ENCODE peak calls at places on chromosomes 1 and 21, in nine cellular contexts. T is activated CD8-positive, alpha-beta memory T cell treated with anti-CD3 and anti-CD28 coated beads, Interleukin-2, amount 50 U/mL, for 48 hours; A is T-helper 17 cell; P is NCI-H1436; I is retina; U is testis; L is stimulated activated CD4-positive, alpha-beta T cell treated with anti-CD3 and anti-CD28 coated beads, Interleukin-4, amount 100 ng/mL, for 4 hours; W is T follicular helper cell; N is AG10803. K is an unnamed sample.

GRCh38 chr21:36747114-36747814 is 48.3 kb downstream of the SIM2 start:
- DNase-seq in W (no peak), A (no peak), T (no peak), L (no peak), I (peak; percentile 53), U (no peak), P (no peak), N (no peak), K (no peak)

GRCh38 chr21:45698493-45698947 is 55.0 kb downstream of the PCBP3 start:
- DNase-seq in L (peak; percentile 12), I (no peak), P (no peak), W (no peak), T (no peak), A (no peak), U (peak; percentile 59), N (peak; percentile 94), K (no peak)

GRCh38 chr1:197779921-197780320 is 4.6 kb upstream of the DENND1B start:
- DNase-seq in W (no peak), N (no peak), I (no peak), U (no peak), P (no peak), L (no peak), A (no peak), T (no peak), K (no peak)

GRCh38 chr1:211735208-211736170 is 60.1 kb upstream of the NEK2 start:
- DNase-seq in W (no peak), L (no peak), U (peak; percentile 90), I (no peak), A (no peak), P (no peak), N (peak; percentile 78), T (no peak), K (no peak)

GRCh38 chr1:85201340-85202091 is 700 bp upstream of the SYDE2 start:
- DNase-seq in A (peak; percentile 61), I (peak; percentile 87), P (no peak), N (peak; percentile 66), L (peak; percentile 68), T (peak; percentile 79), U (peak; percentile 78), W (peak; percentile 66), K (peak; percentile 59)

GRCh38 chr1:107404756-107405155 is 263.9 kb downstream of the NTNG1 start:
- DNase-seq in A (no peak), I (no peak), N (peak; percentile 86), P (no peak), W (no peak), T (no peak), U (no peak), L (no peak), K (no peak)

GRCh38 chr1:21894034-21894881 is 42.9 kb downstream of the HSPG2 start:
- DNase-seq in I (no peak), W (no peak), A (no peak), T (no peak), N (no peak), U (no peak), L (no peak), P (no peak), K (no peak)

GRCh38 chr21:41610042-41610839 is 102.3 kb upstream of the TMPRSS2 start:
- DNase-seq in L (no peak), T (peak; percentile 57), P (peak; percentile 9), W (no peak), N (peak; percentile 58), A (no peak), U (peak; percentile 75), I (peak; percentile 57), K (no peak)

GRCh38 chr1:94539496-94539895 is 2.1 kb downstream of the F3 start:
- DNase-seq in P (no peak), I (no peak), U (peak; percentile 52), N (peak; percentile 37), L (no peak), T (no peak), W (no peak), A (no peak), K (no peak)

GRCh38 chr1:64473367-64473766 is 3.4 kb downstream of the CACHD1 start:
- DNase-seq in L (no peak), P (no peak), N (no peak), U (no peak), W (no peak), T (no peak), I (no peak), A (no peak), K (no peak)

GRCh38 chr1:92356956-92357355 is 58.1 kb downstream of the RPAP2 start:
- DNase-seq in A (no peak), L (no peak), W (no peak), U (no peak), P (no peak), I (no peak), N (peak; percentile 89), T (no peak), K (no peak)

GRCh38 chr1:16187748-16188401 is 24.6 kb downstream of the ARHGEF19 start:
- DNase-seq in A (peak; percentile 79), T (peak; percentile 91), U (peak; percentile 83), N (peak; percentile 70), W (peak; percentile 67), I (peak; percentile 86), L (peak; percentile 70), P (peak; percentile 59), K (peak; percentile 42)

GRCh38 chr1:229557214-229557850 is 1.2 kb downstream of the ABCB10 start:
- DNase-seq in U (no peak), T (no peak), W (no peak), N (peak; percentile 48), P (no peak), A (no peak), I (no peak), L (no peak), K (no peak)

GRCh38 chr1:241482761-241483250 is 36.7 kb downstream of the FH start:
- DNase-seq in A (no peak), L (no peak), W (no peak), U (no peak), I (no peak), P (no peak), N (peak; percentile 87), T (no peak), K (no peak)

GRCh38 chr1:85374160-85374559 is 90.8 kb downstream of the DDAH1 start:
- DNase-seq in U (no peak), N (peak; percentile 83), P (no peak), I (no peak), L (no peak), A (no peak), T (no peak), W (no peak), K (no peak)

GRCh38 chr1:30601316-30602085 is 121.9 kb downstream of the MATN1 start:
- DNase-seq in A (no peak), L (no peak), U (no peak), T (no peak), W (no peak), I (no peak), P (no peak), N (no peak), K (no peak)

GRCh38 chr1:162710349-162710748 is 78.1 kb downstream of the DDR2 start:
- DNase-seq in T (no peak), W (no peak), L (no peak), I (no peak), U (no peak), A (no peak), P (no peak), N (peak; percentile 71), K (no peak)

GRCh38 chr1:224245188-224245587 is 62.1 kb downstream of the DEGS1 start:
- DNase-seq in W (no peak), P (no peak), A (no peak), I (no peak), U (peak; percentile 28), N (peak; percentile 3), L (no peak), T (peak; percentile 49), K (no peak)

GRCh38 chr1:205849619-205850355 is at the start of gene PM20D1:
- DNase-seq in P (no peak), T (peak; percentile 69), I (peak; percentile 85), A (peak; percentile 57), N (peak; percentile 83), W (peak; percentile 62), L (peak; percentile 78), U (peak; percentile 86), K (peak; percentile 56)

GRCh38 chr1:162383516-162383915 is 2.0 kb downstream of the C1orf226 start:
- DNase-seq in P (no peak), T (no peak), A (no peak), N (no peak), L (no peak), I (peak; percentile 50), U (no peak), W (no peak), K (no peak)

GRCh38 chr1:116988908-116989307 is 12.7 kb upstream of the CD101 start:
- DNase-seq in T (no peak), L (no peak), P (no peak), I (no peak), U (no peak), N (no peak), W (no peak), A (no peak), K (no peak)

K was measured in T-helper 22 cell.